ENCODE peak calls at places on chromosomes 2 and 18, in ten cellular contexts. D is hepatocyte, F is cardiac muscle cell, S is esophagus squamous epithelium, N is foreskin fibroblast, U is HCT116, B is IMR-90, E is AG04449, G is bronchial epithelial cell, J is left lung. Y is an unnamed sample.

GRCh38 chr2:224850081-224850480 is 133.9 kb upstream of the CCDC195 start:
- DNase-seq in U (no peak), G (peak), D (no peak), N (peak), E (no peak), S (no peak), J (no peak), B (peak), F (no peak), Y (no peak)

GRCh38 chr2:17084882-17085281 is 419.2 kb upstream of the CYRIA start:
- DNase-seq in N (no peak), E (peak), D (no peak), S (no peak), G (no peak), U (no peak), J (no peak), F (no peak), B (no peak), Y (peak)

GRCh38 chr2:181656450-181657261 is at the start of gene CERKL:
- DNase-seq in D (peak), B (peak), U (peak), N (peak), G (peak), S (no peak), J (peak), F (peak), E (no peak), Y (no peak)

GRCh38 chr2:72605836-72606442 is 219.9 kb downstream of the EXOC6B start:
- DNase-seq in S (no peak), B (peak), E (no peak), N (peak), D (peak), F (peak), U (no peak), G (peak), J (no peak), Y (no peak)

GRCh38 chr18:78768221-78768620 is 211.4 kb upstream of the SALL3 start:
- DNase-seq in N (no peak), G (no peak), F (no peak), D (no peak), U (no peak), E (no peak), S (no peak), J (no peak), B (no peak), Y (no peak)

GRCh38 chr2:191869781-191870180 is 22.9 kb upstream of the CAVIN2 start:
- DNase-seq in J (no peak), G (no peak), F (no peak), D (no peak), N (no peak), U (no peak), S (no peak), B (no peak), E (no peak), Y (no peak)

GRCh38 chr18:35324926-35325655 is 19.1 kb downstream of the ZNF24 start:
- DNase-seq in N (peak), J (no peak), U (no peak), S (no peak), B (peak), G (no peak), E (peak), F (no peak), D (no peak), Y (no peak)

GRCh38 chr2:172052000-172052983 is 33.0 kb upstream of the DLX1 start:
- DNase-seq in E (no peak), G (no peak), F (peak), B (peak), S (no peak), N (peak), U (no peak), D (no peak), J (no peak), Y (no peak)

GRCh38 chr2:160309585-160309984 is 109.5 kb upstream of the ITGB6 start:
- DNase-seq in U (no peak), J (no peak), N (peak), E (no peak), G (peak), S (no peak), F (no peak), B (peak), D (no peak), Y (no peak)

GRCh38 chr18:79825913-79826312 is 28.2 kb downstream of the KCNG2 start:
- DNase-seq in S (no peak), B (no peak), F (no peak), E (no peak), U (no peak), G (no peak), J (no peak), D (no peak), N (no peak), Y (no peak)

GRCh38 chr2:71780162-71780561 is 326.8 kb downstream of the DYSF start:
- DNase-seq in G (no peak), J (no peak), D (no peak), U (no peak), S (no peak), N (no peak), B (no peak), F (no peak), E (no peak), Y (no peak)

DNA sequence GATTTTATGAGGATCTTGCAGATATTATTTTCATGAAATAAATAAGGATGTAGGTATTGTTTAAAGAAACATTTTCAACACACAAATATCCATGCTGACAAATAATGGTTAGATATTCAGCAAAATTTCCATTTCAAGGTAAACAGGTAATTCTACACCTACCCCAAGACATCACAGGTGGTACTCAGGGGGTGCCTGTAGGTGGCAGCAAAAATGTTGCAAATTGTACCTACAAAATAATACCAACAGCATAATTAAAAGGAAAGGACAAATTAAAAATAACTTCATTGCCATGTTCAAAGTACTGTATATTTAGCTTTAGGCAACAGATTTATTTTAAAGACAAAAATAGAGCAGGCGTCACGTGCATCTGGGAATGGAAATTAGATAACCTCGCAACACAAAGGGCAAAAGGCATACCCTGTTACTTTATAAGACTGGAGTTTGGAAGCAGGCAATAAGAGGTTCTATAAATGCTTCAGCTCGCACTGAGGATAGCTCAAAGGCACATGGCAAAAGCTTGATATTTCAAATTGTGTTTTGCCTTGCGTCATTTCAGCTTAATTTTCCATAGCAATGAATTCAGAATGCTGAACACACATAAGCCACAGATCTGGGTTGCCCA is 630.5 kb downstream of the TDRD15 start:
- DNase-seq in G (peak), U (no peak), J (no peak), F (no peak), B (no peak), S (no peak), D (no peak), E (no peak), N (no peak), Y (no peak)
- TF ChIP-seq CTCF in G (no peak), U (no peak), J (peak), F (no peak), B (peak), S (no peak), D (peak), E (no peak), N (no peak), Y (peak)

GRCh38 chr18:75203456-75204261 is 5.3 kb downstream of the PTGR3 start:
- DNase-seq in N (no peak), U (no peak), B (peak), S (no peak), J (no peak), G (no peak), D (peak), E (no peak), F (peak), Y (no peak)
- H3K4me3 ChIP-seq in N (peak), U (no peak), B (peak), S (peak), J (peak), G (peak), D (peak), E (no peak), F (peak), Y (peak)

GRCh38 chr2:54166121-54166773 is 50.8 kb downstream of the ACYP2 start:
- DNase-seq in S (no peak), D (no peak), B (peak), J (no peak), G (peak), E (no peak), F (no peak), N (no peak), U (no peak), Y (no peak)

GRCh38 chr2:54158311-54158710 is 42.9 kb downstream of the ACYP2 start:
- DNase-seq in F (no peak), J (no peak), S (no peak), G (no peak), U (no peak), N (peak), D (no peak), B (no peak), E (no peak), Y (no peak)

GRCh38 chr2:54161660-54162059 is 46.2 kb downstream of the ACYP2 start:
- DNase-seq in G (no peak), B (peak), J (no peak), D (no peak), E (no peak), S (no peak), U (no peak), F (no peak), N (no peak), Y (no peak)
- TF ChIP-seq CTCF in G (no peak), B (no peak), J (no peak), D (peak), E (no peak), S (no peak), U (no peak), F (peak), N (no peak), Y (no peak)

GRCh38 chr2:201262718-201263117 is 2.4 kb downstream of the CASP8 start:
- DNase-seq in U (no peak), D (no peak), S (no peak), J (no peak), F (no peak), G (no peak), E (no peak), B (no peak), N (no peak), Y (no peak)

GRCh38 chr2:201261471-201261870 is 1.1 kb downstream of the CASP8 start:
- DNase-seq in S (no peak), U (no peak), B (no peak), N (no peak), D (no peak), G (no peak), E (no peak), F (no peak), J (no peak), Y (no peak)

GRCh38 chr2:201260302-201260800 is at the start of gene CASP8:
- DNase-seq in N (peak), E (no peak), B (peak), U (no peak), D (no peak), S (no peak), G (peak), F (peak), J (peak), Y (no peak)

GRCh38 chr2:201263774-201264173 is 3.4 kb downstream of the CASP8 start:
- DNase-seq in E (no peak), F (no peak), D (no peak), S (no peak), N (no peak), B (no peak), G (no peak), U (no peak), J (no peak), Y (no peak)

DNA sequence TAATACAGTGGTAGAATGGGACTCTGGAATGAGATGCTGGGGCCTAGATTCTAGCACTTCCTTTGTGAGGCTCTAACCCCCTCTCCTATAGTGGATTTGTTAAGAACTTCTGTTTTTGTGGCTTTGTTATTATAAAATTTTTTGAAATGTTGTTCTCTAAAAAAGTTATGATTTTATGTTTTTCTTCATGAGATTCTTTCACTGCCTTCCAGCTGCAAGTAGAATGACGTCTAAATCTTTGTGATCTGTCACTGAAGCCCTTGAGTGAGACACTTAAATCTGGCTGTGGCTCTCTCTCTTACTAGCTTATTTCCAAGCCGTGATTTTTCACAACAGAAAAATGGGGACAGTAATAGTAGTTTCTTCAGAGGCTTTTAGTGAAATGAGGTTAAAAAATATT is 1.6 kb downstream of the CASP8 start:
- DNase-seq in F (no peak), E (no peak), N (no peak), J (no peak), U (no peak), D (no peak), S (no peak), G (no peak), B (no peak), Y (no peak)
- H3K4me3 ChIP-seq in F (no peak), E (no peak), N (no peak), J (no peak), U (no peak), D (no peak), S (peak), G (no peak), B (no peak), Y (no peak)

DNA sequence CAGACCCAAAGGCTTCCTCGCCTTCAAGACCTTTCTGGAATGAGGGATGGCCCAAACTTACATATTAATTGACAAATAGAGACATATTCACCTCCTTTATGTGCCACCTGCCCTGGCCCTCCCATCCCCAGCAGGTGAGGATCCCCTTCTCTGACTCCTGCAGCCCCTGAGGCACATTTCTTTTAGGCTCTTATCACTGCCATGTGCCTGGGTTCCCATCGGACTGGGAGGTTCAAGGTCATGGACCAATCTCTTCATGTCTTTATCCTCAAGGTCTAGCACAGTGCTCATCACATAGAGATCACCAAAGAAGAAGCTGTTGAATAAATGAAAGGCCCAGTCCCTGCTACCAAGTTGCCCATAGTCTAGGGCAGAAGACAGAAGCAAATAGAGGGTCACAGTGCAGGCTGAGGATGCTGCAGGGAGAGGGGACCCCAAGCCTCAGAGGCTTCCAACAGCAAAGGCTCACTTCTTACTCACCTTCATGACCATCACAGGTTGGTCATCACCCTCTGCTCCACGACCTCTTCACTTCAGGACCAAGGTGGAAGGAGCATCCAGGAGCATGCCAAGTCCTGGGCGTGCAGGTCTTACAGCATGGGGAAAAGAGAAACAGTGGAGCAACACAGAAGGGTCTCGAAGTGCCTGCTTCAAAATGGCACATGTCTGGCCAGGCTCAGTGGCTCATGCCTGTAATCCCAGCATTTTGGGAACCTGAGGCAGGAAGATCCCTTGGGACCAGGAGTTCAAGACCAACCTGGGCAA is 193.9 kb downstream of the SMAD2 start:
- DNase-seq in U (no peak), G (no peak), S (no peak), B (no peak), N (no peak), F (no peak), D (no peak), J (no peak), E (no peak), Y (no peak)
- TF ChIP-seq CTCF in U (no peak), G (no peak), S (no peak), B (no peak), N (no peak), F (no peak), D (no peak), J (no peak), E (no peak), Y (no peak)